ENCODE peak calls at places on chromosomes 16 and 17, in ten cellular contexts. H is body of pancreas; R is naive thymus-derived CD4-positive, alpha-beta T cell; C is astrocyte; N is vagina; A is CD4-positive, alpha-beta memory T cell; G is lung; U is tibial artery; Y is stomach; Z is transverse colon. M is an unnamed sample. For H3K36me3, the result is how much of the 10 kb centered on the place peaks cover.

GRCh38 chr16:3536851-3537250 is 36.0 kb downstream of the CLUAP1 start:
- DNase-seq in Z (no peak), N (no peak), R (no peak), H (no peak), Y (no peak), A (no peak), U (no peak), G (no peak), C (no peak), M (no peak)

GRCh38 chr16:89401641-89402445 is 88.5 kb downstream of the ANKRD11 start:
- DNase-seq in Z (no peak), N (no peak), R (no peak), C (peak), G (no peak), Y (no peak), H (no peak), A (no peak), U (no peak), M (no peak)

GRCh38 chr17:31431098-31431794 is 39.8 kb downstream of the RAB11FIP4 start:
- DNase-seq in Y (no peak), A (no peak), U (no peak), H (no peak), Z (no peak), G (no peak), N (no peak), C (no peak), R (no peak), M (peak)

GRCh38 chr16:89922884-89923639 is at the start of gene TUBB3:
- DNase-seq in C (peak), G (peak), H (peak), R (no peak), A (peak), U (no peak), N (no peak), Y (peak), Z (peak), M (peak)

GRCh38 chr16:70612931-70613330 is 33.4 kb upstream of the IL34 start:
- DNase-seq in U (no peak), N (no peak), R (no peak), G (no peak), Z (no peak), C (no peak), H (no peak), A (no peak), Y (no peak), M (no peak)

GRCh38 chr17:285751-286422 is 66.7 kb downstream of the RPH3AL start:
- DNase-seq in Y (no peak), A (no peak), G (no peak), N (no peak), R (no peak), H (no peak), C (no peak), Z (no peak), U (no peak), M (no peak)

GRCh38 chr16:10609410-10609774 is 29.0 kb upstream of the EMP2 start:
- DNase-seq in H (no peak), U (no peak), R (no peak), Z (no peak), G (no peak), C (peak), Y (no peak), A (no peak), N (no peak), M (no peak)

GRCh38 chr17:69269174-69269998 is 40.8 kb upstream of the ABCA10 start:
- DNase-seq in C (peak), N (no peak), H (no peak), Y (no peak), Z (no peak), R (no peak), A (no peak), U (no peak), G (no peak), M (no peak)

DNA sequence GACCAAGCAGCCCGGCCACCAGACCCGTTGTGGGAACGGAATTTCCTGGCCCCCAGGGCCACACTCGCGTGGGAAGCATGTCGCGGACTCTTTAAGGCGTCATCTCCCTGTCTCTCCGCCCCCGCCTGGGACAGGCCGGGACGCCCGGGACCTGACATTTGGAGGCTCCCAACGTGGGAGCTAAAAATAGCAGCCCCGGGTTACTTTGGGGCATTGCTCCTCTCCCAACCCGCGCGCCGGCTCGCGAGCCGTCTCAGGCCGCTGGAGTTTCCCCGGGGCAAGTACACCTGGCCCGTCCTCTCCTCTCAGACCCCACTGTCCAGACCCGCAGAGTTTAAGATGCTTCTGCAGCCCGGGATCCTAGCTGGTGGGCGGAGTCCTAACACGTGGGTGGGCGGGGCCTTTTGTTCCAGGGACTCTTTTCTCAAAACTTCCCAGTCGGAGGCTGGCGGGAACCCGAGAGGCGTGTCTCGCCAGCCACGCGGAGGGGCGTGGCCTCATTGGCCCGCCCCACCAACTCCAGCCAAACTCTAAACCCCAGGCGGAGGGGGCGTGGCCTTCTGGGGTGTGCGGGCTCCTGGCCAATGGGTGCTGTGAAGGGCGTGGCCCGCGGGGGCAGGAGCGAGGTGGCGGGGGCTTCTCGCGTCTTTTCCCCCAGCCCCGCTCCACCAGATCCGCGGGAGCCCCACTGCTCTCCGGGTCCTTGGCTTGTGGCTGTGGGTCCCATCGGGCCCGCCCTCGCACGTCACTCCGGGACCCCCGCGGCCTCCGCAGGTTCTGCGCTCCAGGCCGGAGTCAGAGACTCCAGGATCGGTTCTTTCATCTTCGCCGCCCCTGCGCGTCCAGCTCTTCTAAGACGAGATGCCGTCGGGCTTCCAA is at the start of gene SLC2A4:
- DNase-seq in A (peak), U (peak), N (no peak), C (peak), G (peak), H (peak), Z (peak), Y (peak), R (peak), M (peak)
- H3K36me3 ChIP-seq in A (under half), U (under half), N (under half), C (under half), G (under half), H (under half), Z (under half), Y (under half), R (under half), M (under half)

GRCh38 chr16:14611660-14612059 is 18.4 kb downstream of the PARN start:
- DNase-seq in G (no peak), Z (no peak), R (no peak), A (no peak), N (no peak), U (no peak), H (no peak), Y (no peak), C (no peak), M (no peak)
- H3K36me3 ChIP-seq in G (under half), Z (half or more), R (half or more), A (half or more), N (under half), U (half or more), H (under half), Y (half or more), C (under half), M (under half)

GRCh38 chr16:1642753-1643152 is 30.6 kb downstream of the CRAMP1 start:
- DNase-seq in Y (no peak), C (no peak), N (no peak), Z (no peak), U (no peak), H (no peak), R (no peak), A (no peak), G (no peak), M (no peak)
- H3K36me3 ChIP-seq in Y (half or more), C (under half), N (under half), Z (under half), U (half or more), H (under half), R (half or more), A (half or more), G (under half), M (under half)

DNA sequence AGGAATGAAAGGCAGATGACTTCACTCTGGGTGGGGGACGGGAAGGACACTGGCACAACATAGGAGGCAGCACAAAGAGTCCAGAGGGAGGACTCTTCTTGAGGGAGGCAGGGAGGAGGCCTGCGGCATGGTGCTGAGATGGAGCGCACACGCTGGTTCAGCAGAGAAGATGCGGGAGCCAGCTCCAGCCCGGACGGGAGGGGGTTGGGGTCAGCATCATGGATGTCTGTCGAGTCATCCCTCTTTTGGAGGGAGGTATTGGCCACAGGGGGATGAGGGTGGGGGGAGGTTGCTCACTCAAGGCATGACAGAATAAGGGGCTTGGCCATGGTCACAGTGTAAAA is 19.3 kb downstream of the DCAKD start:
- DNase-seq in R (no peak), U (no peak), Z (no peak), C (no peak), G (no peak), Y (no peak), A (no peak), N (no peak), H (no peak), M (no peak)
- H3K36me3 ChIP-seq in R (half or more), U (half or more), Z (under half), C (under half), G (under half), Y (half or more), A (under half), N (under half), H (under half), M (under half)